ENCODE peak calls at places on chromosomes 7 and 10, in four cellular contexts. J is pancreas, A is fibroblast of the aortic adventitia, F is breast epithelium. G is an unnamed sample.

GRCh38 chr10:103901299-103901698 is 16.7 kb downstream of the STN1 start:
- DNase-seq in J (no peak), F (no peak), A (no peak), G (no peak)

GRCh38 chr10:73423309-73423708 is 9.5 kb upstream of the ANXA7 start:
- DNase-seq in F (no peak), A (no peak), J (no peak), G (no peak)

GRCh38 chr10:27743736-27744477 is 1.7 kb downstream of the MKX start:
- DNase-seq in A (no peak), J (peak), F (no peak), G (no peak)

GRCh38 chr7:132414857-132415256 is 161.4 kb downstream of the PLXNA4 start:
- DNase-seq in F (no peak), A (no peak), J (no peak), G (no peak)

GRCh38 chr10:690227-691161 is 1.0 kb upstream of the DIP2C start:
- DNase-seq in A (no peak), J (no peak), F (no peak), G (no peak)

GRCh38 chr7:53744361-53744760 is 708.9 kb downstream of the POM121L12 start:
- DNase-seq in J (no peak), A (no peak), F (no peak), G (no peak)

GRCh38 chr7:71511361-71511807 is 379.4 kb downstream of the GALNT17 start:
- DNase-seq in F (no peak), A (no peak), J (no peak), G (no peak)

GRCh38 chr7:99953649-99954048 is 22.2 kb downstream of the AZGP1 start:
- DNase-seq in A (peak), F (peak), J (no peak), G (no peak)

GRCh38 chr10:18205098-18205834 is 65.0 kb downstream of the CACNB2 start:
- DNase-seq in J (no peak), F (no peak), A (peak), G (no peak)

GRCh38 chr7:151110941-151111645 is 24.8 kb downstream of the AGAP3 start:
- DNase-seq in J (peak), A (peak), F (peak), G (peak)

GRCh38 chr7:97305589-97305988 is 188.1 kb downstream of the SDHAF3 start:
- DNase-seq in F (no peak), A (no peak), J (no peak), G (no peak)

GRCh38 chr10:132452216-132452650 is 55.2 kb downstream of the PWWP2B start:
- DNase-seq in A (no peak), F (no peak), J (peak), G (no peak)

GRCh38 chr7:114026486-114027089 is 107.8 kb upstream of the PPP1R3A start:
- DNase-seq in F (no peak), A (peak), J (no peak), G (no peak)

GRCh38 chr10:4704034-4704545 is 121.9 kb upstream of the AKR1E2 start:
- DNase-seq in J (no peak), A (peak), F (no peak), G (no peak)

GRCh38 chr10:66586073-66586472 is 339.8 kb upstream of the LRRTM3 start:
- DNase-seq in J (no peak), F (no peak), A (no peak), G (no peak)

GRCh38 chr10:6455592-6455991 is 124.5 kb downstream of the PRKCQ start:
- DNase-seq in A (no peak), F (no peak), J (no peak), G (no peak)

GRCh38 chr10:14327535-14327934 is 3.2 kb downstream of the FRMD4A start:
- DNase-seq in F (no peak), A (no peak), J (no peak), G (no peak)

GRCh38 chr7:92115821-92116220 is 18.5 kb downstream of the CYP51A1 start:
- DNase-seq in J (no peak), F (no peak), A (no peak), G (no peak)

GRCh38 chr10:127649642-127650041 is 87.3 kb upstream of the FOXI2 start:
- DNase-seq in F (no peak), A (no peak), J (no peak), G (no peak)

GRCh38 chr10:61869772-61870520 is 31.6 kb upstream of the ARID5B start:
- DNase-seq in J (no peak), F (no peak), A (peak), G (no peak)

GRCh38 chr10:98908868-98909267 is 326.8 kb downstream of the HPSE2 start:
- DNase-seq in A (no peak), F (no peak), J (no peak), G (no peak)

GRCh38 chr7:127512587-127512986 is 72.8 kb downstream of the GCC1 start:
- DNase-seq in A (no peak), J (no peak), F (no peak), G (no peak)

GRCh38 chr7:47535033-47535703 is 46.7 kb downstream of the TNS3 start:
- DNase-seq in A (no peak), F (no peak), J (no peak), G (no peak)

GRCh38 chr10:12594448-12594944 is 245.1 kb downstream of the CAMK1D start:
- DNase-seq in F (no peak), J (no peak), A (no peak), G (no peak)

DNA sequence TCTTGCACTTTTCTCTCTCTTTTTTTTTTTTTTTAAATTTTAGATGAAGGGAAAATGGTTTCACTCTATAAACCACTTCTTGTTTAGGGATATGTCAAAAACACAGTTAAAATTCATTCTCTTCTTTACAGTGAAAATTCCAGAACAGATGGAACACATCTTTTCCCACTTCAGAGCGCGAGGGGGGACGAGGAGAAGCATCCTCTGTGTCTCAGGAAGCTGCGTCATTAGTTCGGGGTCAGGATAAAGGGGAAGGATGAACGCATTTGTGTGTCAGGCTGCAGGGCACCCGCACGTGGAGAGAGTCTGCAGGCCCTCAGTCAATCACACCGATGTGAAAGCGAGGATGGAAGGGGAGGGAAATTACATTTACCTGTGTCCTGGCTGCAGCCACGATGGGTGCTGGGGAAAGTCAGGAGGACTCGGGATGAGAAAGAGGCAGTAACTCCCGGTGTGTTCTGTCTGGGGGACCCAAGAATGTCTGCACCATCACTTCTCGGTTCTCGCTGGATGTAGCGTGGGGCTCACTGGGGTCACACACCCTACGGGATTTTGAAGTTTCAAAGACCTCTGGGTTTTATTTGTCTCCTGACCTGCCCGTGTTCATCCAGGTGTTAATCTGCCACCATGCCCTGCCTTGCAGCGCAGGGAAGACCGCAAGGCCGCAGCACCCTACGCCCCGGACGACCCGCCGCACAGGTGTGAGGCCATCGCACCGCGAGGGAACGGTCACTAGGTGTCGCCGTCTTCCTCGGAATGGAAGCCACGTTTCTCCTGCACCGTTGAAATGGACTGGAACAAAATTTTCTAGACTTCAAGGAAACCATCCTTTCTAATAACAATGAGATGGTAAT is 66.7 kb upstream of the PITRM1 start:
- DNase-seq in A (peak), J (peak), F (peak), G (peak)
- TF ChIP-seq CTCF in A (peak), J (peak), F (peak), G (no peak)

GRCh38 chr7:74658171-74659004 is 870 bp downstream of the GTF2I start:
- DNase-seq in A (peak), J (peak), F (peak), G (peak)

GRCh38 chr7:74657692-74658170 is at the start of gene GTF2I:
- DNase-seq in J (peak), A (no peak), F (peak), G (no peak)

GRCh38 chr7:74656421-74656910 is 1.1 kb upstream of the GTF2I start:
- DNase-seq in A (peak), J (peak), F (peak), G (no peak)

GRCh38 chr7:74655785-74656420 is 1.6 kb upstream of the GTF2I start:
- DNase-seq in J (no peak), F (no peak), A (peak), G (no peak)

GRCh38 chr7:74656911-74657691 is 417 bp upstream of the GTF2I start:
- DNase-seq in J (peak), A (peak), F (peak), G (peak)
- TF ChIP-seq CTCF in J (no peak), A (peak), F (no peak), G (no peak)

GRCh38 chr10:71212249-71213126 is at the start of gene UNC5B:
- DNase-seq in J (peak), F (peak), A (peak), G (no peak)
- TF ChIP-seq CTCF in J (no peak), F (peak), A (peak), G (no peak)

GRCh38 chr7:45938626-45939302 is 17.7 kb upstream of the IGFBP3 start:
- DNase-seq in J (no peak), F (no peak), A (no peak), G (no peak)
- TF ChIP-seq CTCF in J (peak), F (no peak), A (peak), G (no peak)

DNA sequence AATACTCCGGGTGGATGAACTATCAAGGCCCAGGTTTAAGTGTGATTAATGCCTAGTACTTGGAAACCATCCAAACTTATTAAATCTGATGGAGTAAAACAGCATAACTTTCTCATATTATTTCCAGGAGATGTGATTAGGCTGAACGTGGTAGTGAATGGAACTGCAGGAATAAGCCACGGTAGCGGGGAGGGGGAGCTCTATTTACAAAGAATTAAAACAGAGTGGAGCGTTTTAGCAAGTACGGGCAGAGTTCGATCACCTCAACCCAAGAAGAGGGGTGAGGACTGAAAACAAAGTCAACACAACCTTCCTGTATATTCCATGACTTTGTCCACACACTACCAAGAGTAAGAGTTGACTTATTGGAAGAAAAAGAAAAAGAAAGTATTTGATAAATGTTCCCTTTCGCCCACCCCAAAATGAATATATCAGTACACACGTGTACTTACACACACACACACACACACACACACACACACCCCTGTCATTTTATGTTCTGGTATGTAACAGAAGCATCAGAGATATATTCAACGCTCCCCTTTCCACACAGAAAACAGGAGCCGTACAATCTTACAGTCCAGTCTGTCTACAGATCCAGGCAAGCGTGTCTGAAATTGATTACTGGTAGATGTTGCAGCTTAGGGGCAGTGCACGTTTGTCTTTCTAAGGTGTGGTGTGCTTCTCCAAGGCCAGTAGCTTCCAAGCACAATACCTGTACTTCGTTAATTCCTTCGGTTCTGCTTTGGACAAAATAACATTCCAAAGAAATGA is 143.9 kb upstream of the RNF32 start:
- DNase-seq in A (no peak), J (no peak), F (no peak), G (no peak)
- TF ChIP-seq CTCF in A (no peak), J (no peak), F (no peak), G (no peak)

G was measured in omental fat pad.